ENCODE peak calls at places on chromosomes 3 and 15, in four cellular contexts. R is tibial nerve, Z is ovary, F is sigmoid colon. D is an unnamed sample.

GRCh38 chr15:51888593-51889195 is 59.2 kb downstream of the TMOD3 start:
- DNase-seq in Z (no peak), R (no peak), F (no peak), D (no peak)

GRCh38 chr3:47434849-47435248 is 40.9 kb downstream of the SCAP start:
- DNase-seq in Z (peak), R (no peak), F (no peak), D (no peak)

GRCh38 chr3:90092994-90093393 is 985.6 kb downstream of the EPHA3 start:
- DNase-seq in R (no peak), Z (no peak), F (no peak), D (no peak)

GRCh38 chr3:61574854-61575253 is 13.5 kb downstream of the PTPRG start:
- DNase-seq in Z (no peak), F (no peak), R (no peak), D (no peak)

GRCh38 chr15:83565553-83566159 is 88.3 kb upstream of the ADAMTSL3 start:
- DNase-seq in R (no peak), F (no peak), Z (no peak), D (no peak)

GRCh38 chr3:130729154-130729553 is 17.5 kb downstream of the PIK3R4 start:
- DNase-seq in Z (no peak), F (no peak), R (no peak), D (no peak)

GRCh38 chr3:39362177-39362576 is 21.0 kb upstream of the SLC25A38 start:
- DNase-seq in Z (no peak), R (no peak), F (no peak), D (peak)

GRCh38 chr3:108024146-108024836 is 66.5 kb downstream of the CD47 start:
- DNase-seq in F (no peak), Z (no peak), R (no peak), D (no peak)

GRCh38 chr15:75051161-75051560 is 27.8 kb downstream of the PPCDC start:
- DNase-seq in Z (no peak), R (no peak), F (no peak), D (no peak)

GRCh38 chr3:101375586-101375985 is 55.2 kb upstream of the IMPG2 start:
- DNase-seq in R (no peak), Z (no peak), F (no peak), D (no peak)

GRCh38 chr15:99135194-99135593 is 30.3 kb downstream of the SYNM start:
- DNase-seq in R (no peak), Z (no peak), F (no peak), D (no peak)

GRCh38 chr3:45978348-45978747 is 17.3 kb downstream of the FYCO1 start:
- DNase-seq in F (no peak), R (no peak), Z (no peak), D (no peak)

GRCh38 chr3:195595778-195596531 is 12.2 kb upstream of the APOD start:
- DNase-seq in F (peak), R (no peak), Z (no peak), D (no peak)

GRCh38 chr3:150078983-150079739 is 108.5 kb upstream of the PFN2 start:
- DNase-seq in R (no peak), F (peak), Z (no peak), D (no peak)

GRCh38 chr3:164521644-164522043 is 556.7 kb downstream of the SI start:
- DNase-seq in F (no peak), Z (no peak), R (no peak), D (no peak)

GRCh38 chr3:144175644-144176425 is 204.2 kb downstream of the DIPK2A start:
- DNase-seq in Z (no peak), R (no peak), F (no peak), D (peak)

GRCh38 chr15:92936693-92937092 is 36.6 kb downstream of the CHD2 start:
- DNase-seq in F (no peak), Z (no peak), R (no peak), D (no peak)

GRCh38 chr3:133965033-133965570 is 64.6 kb downstream of the SLCO2A1 start:
- DNase-seq in Z (peak), F (peak), R (no peak), D (peak)
- TF ChIP-seq EP300 in Z (no peak), F (no peak), R (no peak), D (no peak)

DNA sequence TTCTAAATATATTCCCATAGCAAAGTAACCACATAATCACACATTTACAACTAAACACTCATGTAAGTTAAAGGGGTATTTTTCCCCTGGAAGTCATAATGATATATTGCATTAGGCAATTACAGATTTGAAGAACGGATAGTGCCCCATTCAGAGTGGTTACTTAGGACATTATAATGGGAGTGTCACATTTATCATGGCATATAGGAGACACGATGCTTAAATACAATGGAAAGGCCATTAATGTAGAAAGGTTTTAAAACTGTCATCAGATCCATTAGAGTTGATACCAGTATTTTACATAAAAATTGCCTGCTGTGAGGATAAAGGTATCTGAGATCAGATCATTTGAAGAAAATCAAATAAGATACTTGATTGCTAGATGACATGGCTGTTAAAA is 582.0 kb upstream of the SEMA6D start:
- DNase-seq in F (no peak), R (no peak), Z (no peak), D (no peak)
- TF ChIP-seq EP300 in F (no peak), R (no peak), Z (no peak), D (no peak)

DNA sequence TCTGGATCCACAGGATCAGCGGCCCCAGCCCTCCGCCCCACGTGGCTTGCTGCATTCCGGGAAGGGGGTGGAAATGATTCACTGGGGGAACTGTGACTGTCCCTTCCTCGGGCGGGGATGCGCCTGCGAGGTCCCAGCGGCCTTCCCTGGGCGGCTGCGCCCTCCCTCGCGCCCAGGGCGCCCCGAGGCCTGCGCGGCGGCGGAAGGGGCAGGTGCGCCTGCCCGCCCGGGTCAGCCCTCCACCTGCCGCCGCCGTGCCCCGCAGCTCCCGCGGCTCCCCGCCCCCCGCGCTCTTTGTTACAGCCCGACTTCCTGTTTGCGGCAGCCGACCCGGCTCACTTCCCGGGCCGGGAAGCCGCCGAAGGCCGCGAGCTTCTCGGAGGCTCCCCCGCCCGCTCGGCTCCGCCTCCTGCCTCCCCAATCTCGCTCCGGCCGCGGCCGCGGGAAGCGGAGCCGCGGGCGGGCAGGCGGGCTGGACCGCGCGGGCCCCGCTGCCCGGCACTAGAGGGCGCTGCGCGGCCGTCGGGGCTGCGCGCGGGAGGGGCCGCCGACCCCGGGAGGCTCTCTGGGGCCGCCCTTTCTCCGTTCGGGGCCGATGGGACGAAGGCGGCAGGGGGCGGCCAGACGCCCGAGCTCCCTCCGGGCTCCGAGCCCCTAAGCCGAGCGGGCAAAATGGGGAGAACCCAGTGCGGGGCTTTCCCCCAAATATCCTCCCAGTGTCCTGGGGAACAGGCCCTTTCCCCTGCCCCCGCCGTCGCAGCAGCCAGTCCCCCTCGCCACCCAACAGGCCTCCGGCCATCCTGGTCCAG is 11.5 kb upstream of the CHAC1 start:
- DNase-seq in F (peak), Z (peak), R (peak), D (peak)
- TF ChIP-seq EP300 in F (no peak), Z (no peak), R (peak), D (peak)

DNA sequence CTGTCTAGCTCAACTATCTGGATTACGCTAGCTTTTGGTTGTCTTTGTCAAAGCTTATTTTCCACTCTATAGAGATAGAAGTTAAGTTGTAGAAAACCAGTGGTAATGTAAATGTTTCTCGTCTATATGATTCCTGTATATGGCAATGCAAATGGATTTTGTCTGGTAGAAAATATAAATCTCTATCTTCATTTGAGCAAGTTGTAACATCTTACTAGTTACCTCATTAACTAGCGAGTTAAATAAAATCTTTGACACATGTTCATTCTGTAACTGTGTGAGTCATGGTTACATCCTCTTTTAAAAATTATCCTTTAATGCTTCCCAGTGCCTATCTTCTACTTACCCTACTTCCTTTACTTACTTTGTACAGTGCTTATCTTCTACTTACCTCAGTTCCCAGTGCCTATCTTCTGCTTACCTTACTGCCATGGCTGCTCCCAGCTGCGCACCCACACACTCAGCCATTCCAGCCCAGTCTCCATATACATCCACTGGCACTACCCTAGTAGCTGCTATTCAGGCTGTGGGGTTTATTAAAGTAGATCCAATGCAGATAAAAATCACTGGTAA is 71.8 kb upstream of the GOLGA8B start:
- DNase-seq in F (no peak), R (no peak), Z (no peak), D (no peak)
- TF ChIP-seq EP300 in F (no peak), R (no peak), Z (no peak), D (no peak)

DNA sequence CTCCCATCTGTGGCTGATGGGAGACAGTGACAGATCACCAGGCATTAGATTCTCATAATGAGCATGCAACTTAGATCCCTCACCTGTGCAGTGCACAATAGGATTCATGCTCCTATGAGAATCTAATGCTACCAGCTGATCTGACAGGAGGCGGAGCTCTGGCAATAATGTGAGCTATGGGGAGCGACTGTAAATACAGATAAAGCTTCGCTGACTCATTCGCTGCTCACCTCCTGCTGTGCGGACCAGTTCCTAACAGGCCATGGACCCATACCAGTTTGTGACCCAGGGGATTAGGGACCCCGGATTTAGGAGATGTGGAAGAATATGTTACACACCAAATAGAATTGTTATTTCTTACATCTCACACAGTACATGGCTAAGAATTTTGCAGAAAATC is 6.7 kb downstream of the ARGFX start:
- DNase-seq in Z (no peak), R (no peak), F (no peak), D (no peak)
- TF ChIP-seq EP300 in Z (no peak), R (no peak), F (no peak), D (no peak)

DNA sequence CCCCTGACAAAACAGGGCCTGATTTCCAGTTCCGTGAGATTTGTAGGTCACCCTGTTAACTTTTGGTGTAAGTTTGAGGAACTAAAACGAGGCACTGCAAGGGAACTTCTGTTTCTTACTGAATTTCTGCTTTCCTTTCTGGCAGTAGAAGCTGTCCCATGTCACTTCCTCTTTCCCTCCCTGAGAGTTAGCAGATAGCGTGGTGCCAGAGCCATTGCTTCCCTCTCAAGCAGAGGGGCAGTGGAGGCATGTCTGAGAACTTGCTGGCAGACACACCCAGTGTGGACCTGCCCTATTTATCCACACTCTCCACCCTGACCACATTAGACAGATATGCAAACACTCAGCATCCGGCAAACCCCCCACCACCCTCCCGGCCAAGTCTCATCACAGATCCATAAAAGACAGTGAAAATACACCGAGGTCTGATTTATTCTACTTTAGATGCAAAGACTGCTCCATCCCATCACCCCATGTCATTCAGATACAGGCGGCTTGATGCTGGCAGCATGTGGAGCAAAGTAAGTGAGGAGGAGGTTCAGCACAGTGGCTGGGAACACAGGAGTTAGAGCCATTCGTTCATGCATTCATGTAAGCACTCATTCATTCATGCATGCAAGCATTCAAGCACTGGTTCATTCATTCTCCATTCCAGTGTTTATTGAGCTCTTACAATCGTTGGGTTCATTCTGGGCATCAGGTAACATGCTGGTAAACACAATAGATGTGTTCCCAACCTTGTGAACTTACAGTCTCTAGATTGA is 324.7 kb downstream of the SHQ1 start:
- DNase-seq in F (peak), Z (no peak), R (no peak), D (peak)
- TF ChIP-seq EP300 in F (no peak), Z (no peak), R (peak), D (no peak)

DNA sequence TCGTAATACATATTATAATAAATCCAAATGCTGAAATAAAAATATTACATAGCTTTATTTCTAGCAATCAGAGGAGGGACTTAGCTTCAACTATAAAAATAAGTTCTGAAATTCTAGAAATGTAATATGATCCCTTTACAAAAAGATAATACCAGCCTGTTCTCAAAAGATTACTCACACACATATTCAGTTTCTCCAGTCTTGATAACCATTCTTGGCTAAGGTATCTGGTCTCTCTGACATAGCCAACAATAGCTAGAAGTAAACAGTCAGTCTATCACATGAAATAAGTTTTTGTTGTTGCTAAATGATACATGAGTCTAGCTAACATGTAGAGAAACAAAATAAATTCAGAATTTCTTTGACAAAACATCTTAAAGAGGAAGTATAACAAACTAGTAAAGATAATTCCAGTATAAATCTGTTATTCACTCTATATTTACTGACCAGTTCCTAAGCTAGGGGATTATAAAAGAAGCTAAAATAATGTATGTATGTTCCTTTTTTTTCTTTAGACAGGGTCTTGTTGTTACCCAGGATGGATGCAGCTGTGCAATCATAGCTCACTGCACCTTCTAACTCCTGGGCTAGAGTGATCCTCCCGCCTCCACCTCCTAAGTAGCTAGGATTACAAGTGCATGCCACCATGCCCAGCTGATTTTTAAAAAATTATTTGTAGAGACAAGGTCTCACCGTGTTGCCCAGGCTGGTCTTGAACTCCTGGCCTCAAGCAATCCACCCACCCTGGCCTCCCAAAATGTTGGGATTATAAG is 170.6 kb downstream of the TBL1XR1 start:
- DNase-seq in F (no peak), R (no peak), Z (no peak), D (no peak)
- TF ChIP-seq EP300 in F (no peak), R (no peak), Z (no peak), D (no peak)

GRCh38 chr3:162718697-162719096 is 1222.1 kb downstream of the OTOL1 start:
- DNase-seq in R (no peak), Z (no peak), F (no peak), D (no peak)

GRCh38 chr3:162722336-162722735 is 1225.7 kb downstream of the OTOL1 start:
- DNase-seq in F (no peak), Z (no peak), R (no peak), D (no peak)

GRCh38 chr3:162719684-162720341 is 1223.2 kb downstream of the OTOL1 start:
- DNase-seq in F (no peak), R (no peak), Z (no peak), D (no peak)

GRCh38 chr3:162721736-162722135 is 1225.1 kb downstream of the OTOL1 start:
- DNase-seq in R (no peak), F (no peak), Z (no peak), D (no peak)
- TF ChIP-seq EP300 in R (no peak), F (no peak), Z (no peak), D (no peak)

GRCh38 chr3:171584100-171584499 is 123.9 kb upstream of the TNIK start:
- DNase-seq in R (no peak), Z (no peak), F (no peak), D (no peak)
- TF ChIP-seq EP300 in R (no peak), Z (no peak), F (no peak), D (no peak)

D was measured in upper lobe of left lung.